ENCODE peak calls at places on chromosomes 2 and 18, in five cellular contexts. P is breast epithelium, I is SK-N-SH, R is fibroblast of lung, A is sigmoid colon. Z is an unnamed sample.

GRCh38 chr2:132497591-132497990 is 81.0 kb downstream of the GPR39 start:
- DNase-seq in P (no peak), A (no peak), I (no peak), R (no peak), Z (no peak)

GRCh38 chr18:9615280-9615797 is 980 bp upstream of the PPP4R1 start:
- DNase-seq in P (no peak), A (no peak), R (no peak), I (no peak), Z (no peak)

GRCh38 chr18:52339891-52340371 is at the start of gene DCC:
- DNase-seq in R (peak), I (peak), P (no peak), A (no peak), Z (no peak)

GRCh38 chr2:109258905-109259540 is 130.0 kb downstream of the SH3RF3 start:
- DNase-seq in I (no peak), A (no peak), P (no peak), R (no peak), Z (no peak)

GRCh38 chr2:199261221-199261620 is 196.5 kb downstream of the SATB2 start:
- DNase-seq in R (peak), I (no peak), P (no peak), A (no peak), Z (no peak)

GRCh38 chr18:57220485-57220884 is 73.6 kb downstream of the BOD1L2 start:
- DNase-seq in A (no peak), I (no peak), P (no peak), R (no peak), Z (no peak)

GRCh38 chr18:34543940-34544339 is 166.2 kb upstream of the DTNA start:
- DNase-seq in A (no peak), R (no peak), I (no peak), P (no peak), Z (no peak)

GRCh38 chr2:177983183-177983788 is 89.3 kb downstream of the PDE11A start:
- DNase-seq in P (no peak), R (peak), I (peak), A (no peak), Z (no peak)

GRCh38 chr2:235347691-235348090 is 146.2 kb upstream of the AGAP1 start:
- DNase-seq in A (no peak), P (no peak), I (no peak), R (peak), Z (no peak)

GRCh38 chr18:25349926-25350560 is 1.9 kb downstream of the ZNF521 start:
- DNase-seq in I (peak), P (no peak), A (peak), R (peak), Z (no peak)

GRCh38 chr2:240277073-240277806 is 136.8 kb upstream of the OTOS start:
- DNase-seq in A (no peak), R (peak), P (no peak), I (no peak), Z (peak)

GRCh38 chr18:76943542-76944339 is 121.4 kb downstream of the ZNF236 start:
- DNase-seq in P (no peak), A (peak), I (no peak), R (peak), Z (no peak)

GRCh38 chr2:218393750-218394290 is 5.8 kb upstream of the CTDSP1 start:
- DNase-seq in P (no peak), R (no peak), I (peak), A (no peak), Z (no peak)

GRCh38 chr2:136582631-136583205 is 182.6 kb upstream of the THSD7B start:
- DNase-seq in I (no peak), A (no peak), P (no peak), R (no peak), Z (no peak)

GRCh38 chr18:46899274-46899948 is 17.9 kb downstream of the PIAS2 start:
- DNase-seq in P (no peak), A (no peak), I (no peak), R (peak), Z (no peak)

GRCh38 chr2:236607471-236608307 is 38.1 kb downstream of the ACKR3 start:
- DNase-seq in A (no peak), P (no peak), I (peak), R (peak), Z (no peak)

GRCh38 chr2:211609127-211609526 is 929.5 kb downstream of the ERBB4 start:
- DNase-seq in A (no peak), I (no peak), R (no peak), P (no peak), Z (no peak)

GRCh38 chr2:201854841-201855240 is 48.5 kb downstream of the CDK15 start:
- DNase-seq in P (no peak), I (no peak), A (no peak), R (no peak), Z (no peak)

GRCh38 chr18:21115519-21116411 is 4.2 kb upstream of the ROCK1 start:
- DNase-seq in P (no peak), R (peak), A (no peak), I (no peak), Z (no peak)

GRCh38 chr18:63963610-63964256 is 6.1 kb upstream of the SERPINB8 start:
- DNase-seq in A (no peak), I (peak), R (peak), P (no peak), Z (no peak)

GRCh38 chr2:238667008-238667407 is 180.9 kb upstream of the TWIST2 start:
- DNase-seq in A (no peak), P (no peak), R (no peak), I (no peak), Z (peak)

GRCh38 chr2:85496481-85496880 is 42.5 kb upstream of the MAT2A start:
- DNase-seq in A (no peak), R (no peak), P (no peak), I (no peak), Z (no peak)

GRCh38 chr2:181104512-181105121 is 124.2 kb downstream of the UBE2E3 start:
- DNase-seq in P (no peak), R (peak), I (peak), A (no peak), Z (no peak)

GRCh38 chr2:121075006-121075545 is 209.9 kb downstream of the TFCP2L1 start:
- DNase-seq in R (peak), I (peak), P (no peak), A (peak), Z (no peak)

GRCh38 chr2:133411857-133412256 is 156.4 kb downstream of the NCKAP5 start:
- DNase-seq in A (no peak), R (no peak), I (no peak), P (no peak), Z (no peak)

GRCh38 chr2:113910967-113911678 is 21.2 kb downstream of the ACTR3 start:
- DNase-seq in P (no peak), I (no peak), R (peak), A (no peak), Z (no peak)

GRCh38 chr18:45774065-45774521 is 50.1 kb downstream of the SLC14A1 start:
- DNase-seq in P (no peak), R (no peak), A (no peak), I (no peak), Z (no peak)

GRCh38 chr2:97660775-97661417 is 2.9 kb downstream of the ACTR1B start:
- DNase-seq in A (no peak), I (no peak), R (no peak), P (no peak), Z (peak)

DNA sequence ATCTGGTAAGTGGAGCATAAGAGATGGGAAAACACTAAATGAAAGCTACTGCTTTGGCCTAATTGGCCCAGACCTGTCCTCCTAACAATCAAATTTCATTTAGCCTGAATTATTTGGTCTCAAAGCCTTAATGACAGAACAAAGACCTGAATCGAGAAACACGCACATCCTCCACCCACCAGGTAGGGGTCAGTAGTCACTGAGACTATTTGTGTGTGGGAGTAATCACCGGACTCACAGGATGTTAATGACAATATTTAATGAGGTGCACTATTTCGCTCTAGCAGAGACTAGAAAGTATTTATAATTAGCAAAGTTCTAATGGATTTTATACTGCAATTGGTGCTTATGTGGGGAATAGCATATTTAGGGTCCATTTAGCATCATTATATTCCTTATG is 68.1 kb downstream of the RBM43 start:
- DNase-seq in A (no peak), P (no peak), R (no peak), I (no peak), Z (no peak)
- TF ChIP-seq CTCF in A (no peak), P (no peak), R (no peak), I (no peak), Z (no peak)

GRCh38 chr2:61426267-61426897 is 44.5 kb downstream of the USP34 start:
- DNase-seq in I (peak), A (no peak), R (peak), P (no peak), Z (no peak)

GRCh38 chr2:61421611-61422010 is 49.3 kb downstream of the USP34 start:
- DNase-seq in I (no peak), R (no peak), P (no peak), A (no peak), Z (no peak)

GRCh38 chr2:61420986-61421546 is 49.8 kb downstream of the USP34 start:
- DNase-seq in A (no peak), P (no peak), I (no peak), R (no peak), Z (no peak)

GRCh38 chr2:61423714-61424113 is 47.2 kb downstream of the USP34 start:
- DNase-seq in P (no peak), I (no peak), R (peak), A (no peak), Z (no peak)

DNA sequence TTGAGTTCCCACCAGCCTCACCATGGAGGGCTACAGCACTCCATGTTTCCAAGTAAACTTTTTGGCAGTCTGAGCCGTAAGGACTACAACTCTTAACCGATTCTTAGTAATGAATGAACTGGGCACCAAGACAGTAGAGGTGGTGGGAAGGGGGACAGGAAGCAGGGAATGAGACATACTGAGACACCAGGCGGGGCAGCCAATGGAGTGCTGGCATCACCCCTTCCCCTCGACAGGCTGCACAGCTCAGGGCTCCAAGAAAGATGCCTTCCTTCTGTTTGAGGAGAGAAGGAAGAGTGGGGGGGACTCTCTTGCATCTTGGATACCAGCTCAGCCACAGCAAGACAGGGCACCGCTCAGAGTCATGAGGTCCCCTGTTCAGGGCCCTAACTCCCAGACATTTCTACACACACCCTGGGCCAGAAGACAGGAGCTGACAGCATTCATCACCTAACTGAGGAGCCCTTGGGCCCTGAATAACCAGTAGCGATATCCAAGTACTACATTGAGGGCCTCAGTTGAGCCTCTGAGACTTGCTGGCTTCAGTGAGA is 45.2 kb downstream of the USP34 start:
- DNase-seq in A (no peak), I (no peak), P (no peak), R (no peak), Z (no peak)
- H3K27ac ChIP-seq in A (no peak), I (peak), P (no peak), R (no peak), Z (no peak)

GRCh38 chr2:6730821-6731220 is 134.9 kb downstream of the CMPK2 start:
- DNase-seq in P (no peak), I (no peak), A (no peak), R (no peak), Z (no peak)
- TF ChIP-seq CTCF in P (no peak), I (no peak), A (no peak), R (no peak), Z (no peak)

GRCh38 chr2:203310688-203311087 is 17.5 kb upstream of the ABI2 start:
- DNase-seq in A (no peak), I (no peak), R (no peak), P (no peak), Z (no peak)
- H3K27ac ChIP-seq in A (no peak), I (no peak), R (no peak), P (no peak), Z (no peak)

GRCh38 chr2:31079665-31080064 is 58.6 kb downstream of the GALNT14 start:
- DNase-seq in P (no peak), I (peak), A (no peak), R (no peak), Z (no peak)
- TF ChIP-seq CTCF in P (no peak), I (peak), A (no peak), R (peak), Z (no peak)

DNA sequence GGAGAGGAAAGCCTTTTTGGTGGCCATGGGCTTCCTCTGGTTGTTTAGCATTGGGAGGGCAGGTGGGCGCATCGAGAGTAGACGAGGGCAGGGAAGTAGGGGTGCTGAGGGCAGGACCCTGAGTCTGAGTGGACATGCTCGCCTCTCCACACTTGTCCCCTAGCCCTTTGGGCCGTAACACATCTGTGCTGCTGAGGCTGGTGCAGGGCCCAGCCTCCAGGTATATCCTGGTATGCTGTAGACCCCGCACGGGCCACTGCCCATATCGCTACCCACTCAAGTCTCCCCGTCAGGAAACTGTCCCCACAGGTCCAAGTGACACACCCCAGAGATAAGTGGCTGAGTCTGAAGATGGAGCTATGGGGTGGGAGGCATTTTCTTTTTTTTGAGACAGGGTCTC is 13.7 kb upstream of the CCDC74B start:
- DNase-seq in P (no peak), I (no peak), R (no peak), A (no peak), Z (no peak)
- H3K27ac ChIP-seq in P (no peak), I (no peak), R (no peak), A (no peak), Z (no peak)

GRCh38 chr2:149427371-149427770 is 97.0 kb downstream of the LYPD6 start:
- DNase-seq in A (no peak), I (no peak), P (no peak), R (no peak), Z (no peak)

GRCh38 chr2:149423633-149424032 is 93.2 kb downstream of the LYPD6 start:
- DNase-seq in P (no peak), I (no peak), R (no peak), A (no peak), Z (no peak)

GRCh38 chr2:149431337-149431736 is 101.0 kb downstream of the LYPD6 start:
- DNase-seq in I (no peak), P (no peak), A (no peak), R (peak), Z (no peak)

GRCh38 chr2:149422991-149423338 is 92.6 kb downstream of the LYPD6 start:
- DNase-seq in A (no peak), R (no peak), P (no peak), I (no peak), Z (no peak)

DNA sequence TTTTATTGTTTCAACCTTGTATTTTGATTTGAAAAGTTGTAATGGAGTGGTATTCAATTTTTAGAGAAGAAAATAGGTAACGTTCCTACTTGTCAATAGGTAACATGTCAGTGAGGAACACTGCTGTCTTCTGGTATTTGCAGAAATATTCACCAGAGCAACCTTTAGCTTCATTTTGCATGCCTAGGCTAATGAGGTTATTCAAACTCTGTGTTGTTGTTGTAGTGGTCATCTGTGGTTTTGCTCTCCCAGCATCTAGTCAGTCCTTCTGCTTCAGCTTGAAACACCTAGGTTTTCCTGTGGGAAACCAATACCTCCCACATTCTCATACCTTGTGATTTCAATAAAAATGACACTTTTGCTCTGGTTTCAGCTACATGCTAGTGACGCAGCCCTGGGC is 98.4 kb downstream of the LYPD6 start:
- DNase-seq in A (no peak), P (no peak), I (no peak), R (no peak), Z (no peak)
- TF ChIP-seq CTCF in A (no peak), P (no peak), I (no peak), R (no peak), Z (no peak)

Z was measured in coronary artery.